ENCODE peak calls at places on chromosomes 16 and 17, in ten cellular contexts. One of them, this sample, is unnamed.

GRCh38 chr17:37671028-37671812 is 28.0 kb upstream of the DDX52 start:
- DNase-seq in effector memory CD4-positive, alpha-beta T cell: no peak
- DNase-seq in MM.1S: no peak
- DNase-seq in ELR: peak; percentile 3
- DNase-seq in AG10803: no peak
- DNase-seq in cardiac muscle cell: no peak
- DNase-seq in stomach: no peak
- DNase-seq in DMS153: peak; percentile 59
- DNase-seq in GM20000: no peak
- DNase-seq in endothelial cell: no peak
- DNase-seq in this sample: no peak

GRCh38 chr16:82082543-82083244 is 47.6 kb downstream of the HSD17B2 start:
- DNase-seq in effector memory CD4-positive, alpha-beta T cell: no peak
- DNase-seq in MM.1S: peak; percentile 28
- DNase-seq in ELR: peak; percentile 74
- DNase-seq in AG10803: peak; percentile 44
- DNase-seq in cardiac muscle cell: no peak
- DNase-seq in stomach: no peak
- DNase-seq in DMS153: no peak
- DNase-seq in GM20000: peak; percentile 31
- DNase-seq in endothelial cell: no peak
- DNase-seq in this sample: peak; percentile 50

GRCh38 chr17:2965621-2966275 is 97.7 kb downstream of the OR1D5 start:
- DNase-seq in effector memory CD4-positive, alpha-beta T cell: no peak
- DNase-seq in MM.1S: no peak
- DNase-seq in ELR: peak; percentile 51
- DNase-seq in AG10803: peak; percentile 26
- DNase-seq in cardiac muscle cell: peak; percentile 22
- DNase-seq in stomach: peak; percentile 79
- DNase-seq in DMS153: no peak
- DNase-seq in GM20000: no peak
- DNase-seq in endothelial cell: no peak
- DNase-seq in this sample: peak; percentile 20

GRCh38 chr17:27456681-27457404 is 595 bp downstream of the KSR1 start:
- DNase-seq in effector memory CD4-positive, alpha-beta T cell: no peak
- DNase-seq in MM.1S: no peak
- DNase-seq in ELR: no peak
- DNase-seq in AG10803: no peak
- DNase-seq in cardiac muscle cell: no peak
- DNase-seq in stomach: no peak
- DNase-seq in DMS153: no peak
- DNase-seq in GM20000: peak; percentile 41
- DNase-seq in endothelial cell: peak; percentile 40
- DNase-seq in this sample: no peak

GRCh38 chr16:86858501-86858900 is 280.2 kb downstream of the FOXL1 start:
- DNase-seq in effector memory CD4-positive, alpha-beta T cell: no peak
- DNase-seq in MM.1S: no peak
- DNase-seq in ELR: no peak
- DNase-seq in AG10803: no peak
- DNase-seq in cardiac muscle cell: no peak
- DNase-seq in stomach: no peak
- DNase-seq in DMS153: no peak
- DNase-seq in GM20000: no peak
- DNase-seq in endothelial cell: no peak
- DNase-seq in this sample: no peak

GRCh38 chr17:1056761-1057160 is 59.8 kb downstream of the TIMM22 start:
- DNase-seq in effector memory CD4-positive, alpha-beta T cell: no peak
- DNase-seq in MM.1S: no peak
- DNase-seq in ELR: no peak
- DNase-seq in AG10803: no peak
- DNase-seq in cardiac muscle cell: no peak
- DNase-seq in stomach: no peak
- DNase-seq in DMS153: no peak
- DNase-seq in GM20000: no peak
- DNase-seq in endothelial cell: no peak
- DNase-seq in this sample: no peak

GRCh38 chr16:9911989-9912388 is 270.2 kb downstream of the GRIN2A start:
- DNase-seq in effector memory CD4-positive, alpha-beta T cell: no peak
- DNase-seq in MM.1S: no peak
- DNase-seq in ELR: no peak
- DNase-seq in AG10803: no peak
- DNase-seq in cardiac muscle cell: no peak
- DNase-seq in stomach: no peak
- DNase-seq in DMS153: no peak
- DNase-seq in GM20000: no peak
- DNase-seq in endothelial cell: no peak
- DNase-seq in this sample: no peak

GRCh38 chr17:51147641-51148040 is 5.7 kb upstream of the NME1 start:
- DNase-seq in effector memory CD4-positive, alpha-beta T cell: no peak
- DNase-seq in MM.1S: no peak
- DNase-seq in ELR: peak; percentile 48
- DNase-seq in AG10803: peak; percentile 17
- DNase-seq in cardiac muscle cell: no peak
- DNase-seq in stomach: no peak
- DNase-seq in DMS153: no peak
- DNase-seq in GM20000: no peak
- DNase-seq in endothelial cell: no peak
- DNase-seq in this sample: no peak

GRCh38 chr17:80663783-80664206 is 119.2 kb downstream of the RPTOR start:
- DNase-seq in effector memory CD4-positive, alpha-beta T cell: no peak
- DNase-seq in MM.1S: no peak
- DNase-seq in ELR: no peak
- DNase-seq in AG10803: peak; percentile 65
- DNase-seq in cardiac muscle cell: no peak
- DNase-seq in stomach: no peak
- DNase-seq in DMS153: no peak
- DNase-seq in GM20000: no peak
- DNase-seq in endothelial cell: no peak
- DNase-seq in this sample: no peak

GRCh38 chr16:84044108-84044488 is 1.5 kb upstream of the SLC38A8 start:
- DNase-seq in effector memory CD4-positive, alpha-beta T cell: no peak
- DNase-seq in MM.1S: no peak
- DNase-seq in ELR: peak; percentile 63
- DNase-seq in AG10803: peak; percentile 21
- DNase-seq in cardiac muscle cell: peak; percentile 51
- DNase-seq in stomach: no peak
- DNase-seq in DMS153: no peak
- DNase-seq in GM20000: no peak
- DNase-seq in endothelial cell: peak; percentile 52
- DNase-seq in this sample: peak; percentile 36

GRCh38 chr17:41547378-41547841 is 19.3 kb upstream of the KRT19 start:
- DNase-seq in effector memory CD4-positive, alpha-beta T cell: no peak
- DNase-seq in MM.1S: no peak
- DNase-seq in ELR: peak; percentile 33
- DNase-seq in AG10803: no peak
- DNase-seq in cardiac muscle cell: peak; percentile 74
- DNase-seq in stomach: no peak
- DNase-seq in DMS153: peak; percentile 43
- DNase-seq in GM20000: no peak
- DNase-seq in endothelial cell: no peak
- DNase-seq in this sample: no peak

GRCh38 chr17:3740611-3741073 is 16.9 kb downstream of the HASPIN start:
- DNase-seq in effector memory CD4-positive, alpha-beta T cell: peak; percentile 45
- DNase-seq in MM.1S: no peak
- DNase-seq in ELR: no peak
- DNase-seq in AG10803: no peak
- DNase-seq in cardiac muscle cell: no peak
- DNase-seq in stomach: no peak
- DNase-seq in DMS153: no peak
- DNase-seq in GM20000: peak; percentile 50
- DNase-seq in endothelial cell: no peak
- DNase-seq in this sample: no peak

GRCh38 chr17:32103476-32104113 is 38.7 kb upstream of the RHOT1 start:
- DNase-seq in effector memory CD4-positive, alpha-beta T cell: no peak
- DNase-seq in MM.1S: no peak
- DNase-seq in ELR: no peak
- DNase-seq in AG10803: peak; percentile 88
- DNase-seq in cardiac muscle cell: no peak
- DNase-seq in stomach: peak; percentile 43
- DNase-seq in DMS153: no peak
- DNase-seq in GM20000: peak; percentile 0
- DNase-seq in endothelial cell: no peak
- DNase-seq in this sample: peak; percentile 65

GRCh38 chr16:71917900-71918299 is 22.6 kb downstream of the IST1 start:
- DNase-seq in effector memory CD4-positive, alpha-beta T cell: no peak
- DNase-seq in MM.1S: no peak
- DNase-seq in ELR: peak; percentile 35
- DNase-seq in AG10803: peak; percentile 42
- DNase-seq in cardiac muscle cell: no peak
- DNase-seq in stomach: no peak
- DNase-seq in DMS153: no peak
- DNase-seq in GM20000: no peak
- DNase-seq in endothelial cell: no peak
- DNase-seq in this sample: no peak

GRCh38 chr17:8222630-8223355 is 12.4 kb upstream of the AURKB start:
- DNase-seq in effector memory CD4-positive, alpha-beta T cell: peak; percentile 76
- DNase-seq in MM.1S: peak; percentile 89
- DNase-seq in ELR: peak; percentile 97
- DNase-seq in AG10803: peak; percentile 96
- DNase-seq in cardiac muscle cell: peak; percentile 90
- DNase-seq in stomach: peak; percentile 94
- DNase-seq in DMS153: peak; percentile 40
- DNase-seq in GM20000: peak; percentile 66
- DNase-seq in endothelial cell: peak; percentile 91
- DNase-seq in this sample: peak; percentile 92

GRCh38 chr16:30527635-30528178 is 1.3 kb upstream of the ZNF768 start:
- DNase-seq in effector memory CD4-positive, alpha-beta T cell: no peak
- DNase-seq in MM.1S: peak; percentile 51
- DNase-seq in ELR: no peak
- DNase-seq in AG10803: no peak
- DNase-seq in cardiac muscle cell: no peak
- DNase-seq in stomach: peak; percentile 36
- DNase-seq in DMS153: no peak
- DNase-seq in GM20000: peak; percentile 80
- DNase-seq in endothelial cell: no peak
- DNase-seq in this sample: no peak

GRCh38 chr17:13597723-13598347 is 3.9 kb downstream of the HS3ST3A1 start:
- DNase-seq in effector memory CD4-positive, alpha-beta T cell: no peak
- DNase-seq in MM.1S: peak; percentile 22
- DNase-seq in ELR: peak; percentile 66
- DNase-seq in AG10803: peak; percentile 65
- DNase-seq in cardiac muscle cell: peak; percentile 67
- DNase-seq in stomach: no peak
- DNase-seq in DMS153: no peak
- DNase-seq in GM20000: peak; percentile 56
- DNase-seq in endothelial cell: peak; percentile 42
- DNase-seq in this sample: peak; percentile 78

GRCh38 chr16:90035902-90036301 is 16.6 kb upstream of the DBNDD1 start:
- DNase-seq in effector memory CD4-positive, alpha-beta T cell: no peak
- DNase-seq in MM.1S: no peak
- DNase-seq in ELR: no peak
- DNase-seq in AG10803: no peak
- DNase-seq in cardiac muscle cell: no peak
- DNase-seq in stomach: no peak
- DNase-seq in DMS153: no peak
- DNase-seq in GM20000: no peak
- DNase-seq in endothelial cell: no peak
- DNase-seq in this sample: peak; percentile 93

GRCh38 chr16:78362736-78363135 is 263.3 kb downstream of the WWOX start:
- DNase-seq in effector memory CD4-positive, alpha-beta T cell: no peak
- DNase-seq in MM.1S: no peak
- DNase-seq in ELR: no peak
- DNase-seq in AG10803: no peak
- DNase-seq in cardiac muscle cell: no peak
- DNase-seq in stomach: no peak
- DNase-seq in DMS153: no peak
- DNase-seq in GM20000: no peak
- DNase-seq in endothelial cell: no peak
- DNase-seq in this sample: no peak

GRCh38 chr16:85659805-85660511 is 28.8 kb downstream of the GINS2 start:
- DNase-seq in effector memory CD4-positive, alpha-beta T cell: peak; percentile 9
- DNase-seq in MM.1S: peak; percentile 13
- DNase-seq in ELR: peak; percentile 69
- DNase-seq in AG10803: peak; percentile 40
- DNase-seq in cardiac muscle cell: peak; percentile 75
- DNase-seq in stomach: peak; percentile 70
- DNase-seq in DMS153: no peak
- DNase-seq in GM20000: peak; percentile 91
- DNase-seq in endothelial cell: peak; percentile 94
- DNase-seq in this sample: peak; percentile 85

GRCh38 chr16:67544329-67544841 is 15.8 kb downstream of the RIPOR1 start:
- DNase-seq in effector memory CD4-positive, alpha-beta T cell: no peak
- DNase-seq in MM.1S: no peak
- DNase-seq in ELR: no peak
- DNase-seq in AG10803: no peak
- DNase-seq in cardiac muscle cell: no peak
- DNase-seq in stomach: no peak
- DNase-seq in DMS153: no peak
- DNase-seq in GM20000: no peak
- DNase-seq in endothelial cell: no peak
- DNase-seq in this sample: no peak

GRCh38 chr17:40827746-40828453 is 5.5 kb upstream of the KRT10 start:
- DNase-seq in effector memory CD4-positive, alpha-beta T cell: no peak
- DNase-seq in MM.1S: no peak
- DNase-seq in ELR: no peak
- DNase-seq in AG10803: no peak
- DNase-seq in cardiac muscle cell: peak; percentile 13
- DNase-seq in stomach: no peak
- DNase-seq in DMS153: no peak
- DNase-seq in GM20000: no peak
- DNase-seq in endothelial cell: no peak
- DNase-seq in this sample: no peak

GRCh38 chr17:41645371-41646063 is 21.1 kb upstream of the KRT17 start:
- DNase-seq in effector memory CD4-positive, alpha-beta T cell: no peak
- DNase-seq in MM.1S: no peak
- DNase-seq in ELR: peak; percentile 68
- DNase-seq in AG10803: peak; percentile 45
- DNase-seq in cardiac muscle cell: no peak
- DNase-seq in stomach: no peak
- DNase-seq in DMS153: no peak
- DNase-seq in GM20000: no peak
- DNase-seq in endothelial cell: no peak
- DNase-seq in this sample: peak; percentile 40